ENCODE peak calls at places on chromosomes 1 and 21, in ten cellular contexts. L, P, O, J, S, C, F, Q, B and Y are unnamed samples. For H3K4me1, the result is how much of the 10 kb centered on the place peaks cover.

GRCh38 chr1:76203132-76203531 is 128.6 kb downstream of the ST6GALNAC3 start:
- DNase-seq in L (no peak), P (no peak), O (no peak), J (no peak), S (no peak), C (no peak), F (no peak), Q (no peak), B (no peak), Y (no peak)

GRCh38 chr1:209398330-209398991 is 185.1 kb upstream of the CAMK1G start:
- DNase-seq in L (peak), P (peak), O (peak), J (no peak), S (no peak), C (peak), F (no peak), Q (peak), B (no peak), Y (no peak)

GRCh38 chr1:83692524-83693336 is 306.2 kb downstream of the TTLL7 start:
- DNase-seq in L (no peak), P (no peak), O (peak), J (no peak), S (no peak), C (peak), F (no peak), Q (peak), B (no peak), Y (no peak)

GRCh38 chr1:74693473-74693872 is 19.9 kb upstream of the ERICH3 start:
- DNase-seq in L (no peak), P (no peak), O (no peak), J (no peak), S (no peak), C (no peak), F (no peak), Q (no peak), B (no peak), Y (no peak)

GRCh38 chr1:153395136-153395685 is 4.3 kb upstream of the S100A8 start:
- DNase-seq in L (no peak), P (no peak), O (no peak), J (peak), S (no peak), C (no peak), F (no peak), Q (peak), B (peak), Y (no peak)

GRCh38 chr1:190159146-190159545 is 318.5 kb downstream of the BRINP3 start:
- DNase-seq in L (no peak), P (no peak), O (no peak), J (no peak), S (no peak), C (peak), F (no peak), Q (no peak), B (no peak), Y (no peak)

GRCh38 chr1:30088594-30089556 is 634.5 kb downstream of the MATN1 start:
- DNase-seq in L (no peak), P (no peak), O (no peak), J (peak), S (no peak), C (no peak), F (no peak), Q (no peak), B (peak), Y (no peak)

GRCh38 chr21:43211085-43212071 is 42.6 kb downstream of the CRYAA start:
- DNase-seq in L (no peak), P (peak), O (peak), J (peak), S (peak), C (no peak), F (peak), Q (peak), B (peak), Y (peak)

GRCh38 chr21:41957991-41958766 is 4.4 kb upstream of the C2CD2 start:
- DNase-seq in L (peak), P (peak), O (peak), J (peak), S (no peak), C (peak), F (no peak), Q (peak), B (peak), Y (no peak)

GRCh38 chr1:27574871-27575831 is 28.8 kb downstream of the AHDC1 start:
- DNase-seq in L (peak), P (peak), O (peak), J (peak), S (peak), C (peak), F (no peak), Q (peak), B (peak), Y (no peak)

GRCh38 chr1:229164836-229165285 is 106.0 kb upstream of the RAB4A start:
- DNase-seq in L (no peak), P (no peak), O (no peak), J (no peak), S (no peak), C (no peak), F (no peak), Q (no peak), B (peak), Y (no peak)

DNA sequence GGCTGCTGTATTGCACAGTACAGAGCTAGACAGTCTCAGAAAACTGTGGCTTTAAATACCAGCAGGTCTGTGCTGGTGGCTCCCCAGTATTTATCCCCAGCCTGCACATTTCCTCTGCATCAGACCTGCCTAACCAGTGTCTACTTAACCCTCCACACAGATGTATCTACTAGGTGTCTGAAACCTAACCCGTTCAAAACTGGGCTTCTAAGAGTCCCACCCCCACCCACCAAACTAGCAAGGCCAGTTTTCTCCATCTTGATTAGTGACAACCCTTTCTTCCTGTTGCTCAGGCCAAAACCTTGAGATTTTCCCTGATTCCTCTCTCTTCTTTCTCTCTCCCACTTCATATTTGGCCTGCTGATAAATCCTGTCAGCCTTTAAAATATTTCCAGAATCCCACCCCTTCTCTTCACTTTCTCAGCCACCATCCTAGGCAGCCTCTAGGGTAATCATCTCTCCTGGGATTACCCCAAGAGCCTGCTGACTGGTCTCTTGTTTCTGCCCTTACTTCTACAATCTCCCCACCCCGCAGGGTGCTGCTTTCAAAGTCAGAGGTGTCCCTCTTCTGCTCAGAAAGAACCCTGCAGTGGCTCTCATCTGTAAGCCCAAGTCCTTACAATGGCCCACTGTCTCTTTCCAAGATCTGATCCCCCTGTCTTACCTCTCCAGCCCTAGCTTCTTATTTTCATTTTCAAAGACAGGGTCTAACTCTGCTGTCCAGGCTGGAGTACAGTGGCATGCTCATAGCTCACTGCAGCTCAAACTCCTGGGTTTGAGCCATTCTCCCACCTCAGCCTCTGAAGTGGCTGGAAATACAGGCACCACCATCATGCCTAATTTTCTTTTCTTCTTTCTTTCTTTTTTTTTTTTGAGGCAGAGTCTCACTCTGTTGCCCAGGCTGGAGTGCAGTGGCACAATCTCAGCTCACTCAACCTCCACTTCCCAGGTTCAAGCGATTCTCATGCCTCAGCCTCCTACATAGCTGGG is 45.2 kb downstream of the H3-3A start:
- DNase-seq in L (no peak), P (no peak), O (peak), J (no peak), S (no peak), C (no peak), F (no peak), Q (peak), B (no peak), Y (no peak)
- H3K27ac ChIP-seq in L (peak), P (no peak), O (no peak), J (peak), S (no peak), C (no peak), F (no peak), Q (no peak), B (no peak), Y (no peak)

GRCh38 chr1:205513774-205514173 is 9.3 kb downstream of the CDK18 start:
- DNase-seq in L (no peak), P (no peak), O (no peak), J (no peak), S (no peak), C (no peak), F (no peak), Q (no peak), B (no peak), Y (no peak)

GRCh38 chr1:205512059-205513045 is 7.9 kb downstream of the CDK18 start:
- DNase-seq in L (peak), P (peak), O (peak), J (peak), S (no peak), C (no peak), F (no peak), Q (no peak), B (peak), Y (no peak)

GRCh38 chr1:205507896-205508714 is 3.6 kb downstream of the CDK18 start:
- DNase-seq in L (no peak), P (no peak), O (no peak), J (no peak), S (no peak), C (no peak), F (no peak), Q (no peak), B (no peak), Y (no peak)

GRCh38 chr1:205510951-205511330 is 6.5 kb downstream of the CDK18 start:
- DNase-seq in L (no peak), P (no peak), O (no peak), J (no peak), S (no peak), C (no peak), F (no peak), Q (no peak), B (no peak), Y (no peak)

DNA sequence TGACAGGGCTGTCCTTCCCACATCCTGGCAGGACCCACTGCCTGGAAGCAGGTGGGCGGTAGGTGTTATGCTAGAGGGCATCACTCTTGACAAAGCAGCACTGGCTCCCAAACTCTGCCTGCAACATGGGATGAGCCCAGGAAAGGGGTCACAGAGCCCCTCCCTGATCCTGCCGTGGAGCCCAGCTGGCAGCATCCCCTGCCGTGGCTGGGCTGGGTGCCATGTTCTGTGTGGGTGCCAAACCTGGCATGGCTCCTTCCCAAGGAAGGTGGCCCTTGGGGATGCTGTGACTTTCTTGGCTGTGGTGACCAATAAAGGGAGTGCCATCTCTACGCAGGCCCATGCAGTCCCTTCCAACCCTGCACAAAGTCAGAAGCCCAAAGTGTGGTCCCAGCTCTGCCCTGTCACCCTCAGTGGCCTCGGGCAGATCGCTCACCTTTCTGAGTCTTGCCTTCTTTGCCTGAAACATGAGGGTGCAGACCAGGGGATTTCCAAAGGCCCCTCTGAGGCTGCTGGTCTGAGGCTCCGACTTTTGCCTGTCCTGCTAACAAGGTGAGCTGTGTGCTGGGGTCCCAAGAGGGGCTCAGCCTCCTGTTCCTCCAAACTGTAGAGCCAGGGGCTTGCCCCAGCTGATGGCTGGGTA is 6.0 kb downstream of the CDK18 start:
- DNase-seq in L (no peak), P (peak), O (no peak), J (peak), S (no peak), C (no peak), F (no peak), Q (no peak), B (no peak), Y (no peak)
- H3K4me1 ChIP-seq in L (under half), P (under half), O (under half), J (half or more), S (under half), C (under half), F (under half), Q (under half), B (under half), Y (under half)

GRCh38 chr1:36367798-36368197 is 17.9 kb downstream of the STK40 start:
- DNase-seq in L (no peak), P (peak), O (no peak), J (no peak), S (no peak), C (no peak), F (no peak), Q (no peak), B (no peak), Y (no peak)

GRCh38 chr1:36366091-36366661 is 19.5 kb downstream of the STK40 start:
- DNase-seq in L (peak), P (peak), O (peak), J (peak), S (no peak), C (peak), F (peak), Q (peak), B (no peak), Y (peak)

GRCh38 chr1:36369061-36369470 is 16.7 kb downstream of the STK40 start:
- DNase-seq in L (peak), P (peak), O (peak), J (peak), S (no peak), C (peak), F (peak), Q (peak), B (peak), Y (peak)

GRCh38 chr1:36367067-36367466 is 18.7 kb downstream of the STK40 start:
- DNase-seq in L (no peak), P (peak), O (no peak), J (no peak), S (no peak), C (no peak), F (no peak), Q (no peak), B (no peak), Y (peak)

DNA sequence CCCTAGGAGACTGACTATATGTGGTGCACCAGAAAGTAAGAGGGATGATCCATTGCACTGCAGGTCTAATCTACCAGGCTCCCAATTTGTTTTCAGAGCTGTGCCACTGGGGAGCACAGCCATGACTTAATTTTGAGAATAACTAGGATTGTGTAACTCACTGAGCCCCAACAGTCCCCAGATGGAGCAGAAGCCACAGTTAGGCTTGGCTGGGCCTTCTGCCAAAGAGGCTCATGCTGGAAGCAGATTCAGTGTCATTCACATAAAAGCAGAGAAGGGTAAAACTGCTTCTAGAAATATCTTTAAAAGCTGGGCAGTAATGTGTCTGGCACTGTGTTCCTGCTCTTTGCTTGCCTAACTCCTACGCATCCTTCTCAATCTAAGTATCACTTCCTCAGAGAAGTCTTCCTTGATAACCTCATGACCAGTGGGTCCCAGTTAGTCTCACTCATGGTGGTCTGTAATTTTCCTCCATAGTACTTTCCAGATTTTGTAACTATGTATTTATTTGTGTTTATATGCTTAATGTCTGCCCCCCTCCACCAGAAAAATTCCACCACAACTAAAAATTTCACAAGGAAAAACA is 20.3 kb downstream of the STK40 start:
- DNase-seq in L (no peak), P (peak), O (no peak), J (peak), S (no peak), C (peak), F (no peak), Q (no peak), B (no peak), Y (no peak)
- H3K27ac ChIP-seq in L (no peak), P (no peak), O (no peak), J (peak), S (peak), C (peak), F (peak), Q (peak), B (peak), Y (peak)

GRCh38 chr1:160408864-160409263 is 8.5 kb downstream of the VANGL2 start:
- DNase-seq in L (no peak), P (no peak), O (no peak), J (no peak), S (no peak), C (no peak), F (no peak), Q (no peak), B (no peak), Y (no peak)
- H3K4me1 ChIP-seq in L (under half), P (under half), O (under half), J (under half), S (under half), C (under half), F (under half), Q (under half), B (under half), Y (under half)